ENCODE peak calls at places on chromosome 2, in seven cellular contexts. B is stimulated activated naive CD4-positive, alpha-beta T cell; D is progenitor cell of endocrine pancreas; H is HuH-7.5; M is uterus; L is SK-N-SH; A is Karpas-422. E is an unnamed sample.

GRCh38 chr2:160918909-160919503 is 241.2 kb upstream of the TANK start:
- DNase-seq in B (no peak), M (peak), A (peak), D (peak), H (peak), L (no peak), E (peak)

GRCh38 chr2:55916473-55917049 is 7.0 kb downstream of the EFEMP1 start:
- DNase-seq in H (no peak), D (no peak), M (no peak), A (no peak), B (no peak), L (no peak), E (no peak)

GRCh38 chr2:36456227-36456788 is 100.7 kb downstream of the CRIM1 start:
- DNase-seq in D (no peak), A (no peak), H (no peak), M (peak), B (no peak), L (peak), E (no peak)

GRCh38 chr2:231926761-231927565 is 767 bp upstream of the NPPC start:
- DNase-seq in D (no peak), H (peak), A (no peak), L (peak), M (no peak), B (no peak), E (peak)

GRCh38 chr2:181752301-181752700 is 72.0 kb upstream of the NEUROD1 start:
- DNase-seq in H (no peak), B (no peak), D (no peak), M (no peak), A (no peak), L (no peak), E (no peak)

GRCh38 chr2:176106636-176107539 is at the start of gene HOXD11:
- DNase-seq in L (peak), H (peak), A (no peak), M (peak), B (no peak), D (no peak), E (peak)

GRCh38 chr2:10124538-10125045 is 2.1 kb downstream of the RRM2 start:
- DNase-seq in M (peak), B (peak), L (no peak), H (no peak), A (peak), D (no peak), E (peak)

GRCh38 chr2:163347982-163348842 is 387.6 kb downstream of the FIGN start:
- DNase-seq in L (no peak), H (no peak), B (no peak), A (no peak), M (peak), D (peak), E (no peak)

GRCh38 chr2:200042102-200042735 is 86.8 kb downstream of the MAIP1 start:
- DNase-seq in A (no peak), B (no peak), M (no peak), D (no peak), H (no peak), L (no peak), E (no peak)

GRCh38 chr2:158498749-158499136 is 42.0 kb downstream of the PKP4 start:
- DNase-seq in M (no peak), L (no peak), B (no peak), H (no peak), A (no peak), D (no peak), E (no peak)

GRCh38 chr2:134411828-134412638 is 158.2 kb downstream of the MGAT5 start:
- DNase-seq in L (peak), A (peak), B (peak), M (peak), D (peak), H (no peak), E (peak)

GRCh38 chr2:241137276-241138190 is 11.7 kb downstream of the PASK start:
- DNase-seq in A (no peak), L (no peak), H (no peak), B (no peak), M (no peak), D (no peak), E (no peak)

GRCh38 chr2:166240387-166241313 is 112.8 kb upstream of the SCN1A start:
- DNase-seq in B (no peak), M (no peak), A (no peak), L (no peak), H (no peak), D (no peak), E (no peak)

GRCh38 chr2:113157108-113157896 is 16.5 kb upstream of the PSD4 start:
- DNase-seq in B (peak), L (peak), H (peak), M (no peak), D (peak), A (no peak), E (peak)

GRCh38 chr2:20288941-20289340 is 61.7 kb downstream of the PUM2 start:
- DNase-seq in B (no peak), M (no peak), D (no peak), A (no peak), H (no peak), L (no peak), E (no peak)

GRCh38 chr2:102033028-102033749 is 41.4 kb downstream of the IL1R2 start:
- DNase-seq in M (peak), L (no peak), A (no peak), H (no peak), B (peak), D (no peak), E (peak)

GRCh38 chr2:131005229-131005935 is 87.9 kb downstream of the FAM168B start:
- DNase-seq in A (no peak), M (no peak), H (no peak), L (peak), D (no peak), B (no peak), E (no peak)

GRCh38 chr2:9983413-9984216 is 32.1 kb downstream of the GRHL1 start:
- DNase-seq in M (no peak), L (no peak), B (no peak), H (no peak), A (no peak), D (no peak), E (no peak)

GRCh38 chr2:85376291-85377065 is 21.9 kb downstream of the ELMOD3 start:
- DNase-seq in M (no peak), H (no peak), L (no peak), A (no peak), D (no peak), B (no peak), E (no peak)